ENCODE peak calls at places on chromosome 13, in seven cellular contexts. M, N, F, W, B, A and D are unnamed samples.

GRCh38 chr13:90299238-90299637 is 1048.2 kb upstream of the MIR17HG start:
- DNase-seq in N (no peak), B (no peak), F (no peak), W (no peak), A (no peak), M (no peak), D (no peak)

GRCh38 chr13:111852701-111853100 is 214.2 kb upstream of the SOX1 start:
- DNase-seq in N (no peak), W (no peak), A (no peak), F (no peak), B (no peak), M (no peak), D (no peak)

GRCh38 chr13:93603043-93603442 is 376.4 kb downstream of the GPC6 start:
- DNase-seq in W (no peak), F (no peak), M (no peak), A (no peak), N (no peak), B (no peak), D (no peak)

GRCh38 chr13:113488283-113488682 is 2.2 kb downstream of the DCUN1D2 start:
- DNase-seq in F (no peak), A (no peak), W (no peak), M (no peak), N (no peak), B (no peak), D (no peak)

GRCh38 chr13:80399340-80400163 is 58.6 kb upstream of the SPRY2 start:
- DNase-seq in B (no peak), A (no peak), M (no peak), F (no peak), N (no peak), W (no peak), D (no peak)

GRCh38 chr13:93859666-93860065 is 619.8 kb downstream of the DCT start:
- DNase-seq in F (no peak), W (no peak), N (no peak), M (no peak), A (no peak), B (no peak), D (no peak)

GRCh38 chr13:113452942-113453901 is at the start of gene ADPRHL1:
- DNase-seq in W (no peak), N (peak; percentile 91), A (no peak), F (no peak), B (no peak), M (no peak), D (peak; percentile 78)

GRCh38 chr13:41408061-41408460 is 49.3 kb upstream of the RGCC start:
- DNase-seq in M (no peak), B (no peak), W (no peak), A (no peak), F (no peak), N (no peak), D (no peak)

GRCh38 chr13:113836917-113837553 is 26.8 kb downstream of the GAS6 start:
- DNase-seq in A (no peak), M (no peak), B (peak; percentile 81), N (peak; percentile 79), W (no peak), F (no peak), D (peak; percentile 83)

GRCh38 chr13:31896427-31896826 is 135.1 kb upstream of the FRY start:
- DNase-seq in A (no peak), N (peak; percentile 66), B (no peak), W (no peak), M (no peak), F (no peak), D (peak; percentile 18)

GRCh38 chr13:35157143-35157755 is 215.2 kb downstream of the NBEA start:
- DNase-seq in N (no peak), F (no peak), W (no peak), B (peak; percentile 23), A (no peak), M (no peak), D (no peak)

GRCh38 chr13:50914848-50915247 is 5.3 kb downstream of the RNASEH2B start:
- DNase-seq in M (no peak), B (no peak), F (no peak), A (no peak), W (peak; percentile 22), N (no peak), D (no peak)

GRCh38 chr13:60351326-60351725 is 45.7 kb upstream of the TDRD3 start:
- DNase-seq in F (no peak), W (no peak), A (no peak), M (no peak), B (no peak), N (no peak), D (no peak)

GRCh38 chr13:42412812-42413795 is 141.2 kb downstream of the AKAP11 start:
- DNase-seq in M (no peak), F (no peak), A (no peak), W (peak; percentile 74), N (no peak), B (no peak), D (peak; percentile 42)

GRCh38 chr13:61151062-61151461 is 264.6 kb downstream of the PCDH20 start:
- DNase-seq in B (no peak), F (no peak), N (no peak), A (no peak), W (no peak), M (no peak), D (no peak)

GRCh38 chr13:98312606-98313005 is 135.5 kb upstream of the RNF113B start:
- DNase-seq in M (no peak), A (no peak), F (no peak), N (no peak), B (no peak), W (no peak), D (no peak)

GRCh38 chr13:98313938-98314292 is 136.8 kb upstream of the RNF113B start:
- DNase-seq in F (no peak), A (no peak), B (peak; percentile 17), N (no peak), M (no peak), W (no peak), D (no peak)

GRCh38 chr13:98311200-98311548 is 134.1 kb upstream of the RNF113B start:
- DNase-seq in W (no peak), F (no peak), M (no peak), A (no peak), B (no peak), N (no peak), D (no peak)

GRCh38 chr13:98315466-98315865 is 138.4 kb upstream of the RNF113B start:
- DNase-seq in F (no peak), N (no peak), M (no peak), A (no peak), B (no peak), W (no peak), D (no peak)

DNA sequence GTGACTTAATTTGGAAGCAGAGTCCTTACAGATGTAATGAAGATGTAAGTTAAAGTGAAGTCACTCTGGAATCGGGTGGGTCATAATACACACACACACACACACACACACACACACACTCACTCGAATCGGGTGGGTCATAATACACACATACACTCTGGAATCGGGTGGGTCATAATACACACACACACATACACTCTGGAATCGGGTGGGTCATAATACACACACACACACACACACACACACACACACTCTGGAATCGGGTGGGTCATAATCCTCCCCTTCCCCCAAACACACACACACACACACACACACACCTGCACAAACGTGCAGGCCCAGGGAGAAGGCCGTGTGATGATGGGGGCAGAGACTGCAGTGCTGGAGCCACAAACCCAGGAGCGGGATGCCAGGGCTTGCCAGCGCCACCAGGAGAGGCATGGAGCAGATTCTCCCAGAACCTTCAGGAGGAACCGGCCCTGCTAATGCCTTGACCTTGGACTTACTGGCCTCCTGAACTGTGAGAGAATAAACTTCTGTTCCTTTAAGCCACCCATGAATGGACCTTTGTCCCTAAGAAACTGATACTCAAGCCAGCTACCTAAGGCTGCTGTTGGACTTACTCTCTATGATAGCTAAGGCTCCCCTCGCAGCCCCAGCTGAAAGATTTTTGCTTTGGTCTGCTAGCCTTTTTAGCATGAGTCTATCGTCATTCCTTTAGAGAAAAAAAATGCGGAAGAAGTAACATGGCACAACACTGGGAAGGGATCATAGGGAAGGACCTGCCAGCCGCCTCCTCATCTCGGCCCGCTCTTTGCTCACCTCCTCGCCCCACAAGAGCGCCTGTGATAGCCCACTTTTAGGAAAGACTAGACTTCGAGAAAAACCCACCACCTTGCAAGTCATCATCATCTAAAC is 136.2 kb upstream of the RNF113B start:
- DNase-seq in M (no peak), A (no peak), W (no peak), N (no peak), B (no peak), F (no peak), D (no peak)
- H3K4me3 ChIP-seq in M (no peak overlapping the region), A (no peak overlapping the region), W (no peak overlapping the region), N (no peak overlapping the region), B (no peak overlapping the region), F (no peak overlapping the region), D (no peak overlapping the region)

DNA sequence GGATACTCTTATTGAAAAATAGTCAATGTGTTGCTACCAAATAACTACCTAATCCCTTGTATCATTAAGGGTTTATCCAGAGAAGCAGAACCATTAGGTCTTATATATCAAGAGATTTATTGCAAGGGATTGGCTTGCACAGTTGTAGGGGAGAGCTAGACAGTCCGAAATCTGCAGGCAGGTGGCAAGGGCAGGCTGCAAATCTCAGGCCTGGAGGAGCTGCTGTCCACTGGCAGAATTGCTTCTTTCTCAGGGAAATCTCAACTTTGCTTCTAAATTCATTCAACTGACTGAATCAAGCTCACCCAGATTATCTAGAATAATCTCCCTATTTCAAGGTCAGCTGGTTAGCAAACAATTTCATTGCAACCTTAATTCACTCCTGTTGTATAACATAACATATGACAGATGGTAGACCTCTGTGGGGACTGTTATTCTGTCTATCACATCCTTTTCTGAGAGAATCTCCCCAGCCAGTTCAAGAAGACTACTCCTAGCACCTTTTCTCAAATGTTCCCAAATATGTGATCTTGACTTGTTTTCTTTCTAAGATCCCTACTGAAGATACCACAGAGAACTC is 194.2 kb downstream of the NHLRC3 start:
- DNase-seq in A (no peak), N (no peak), M (no peak), W (no peak), B (no peak), F (no peak), D (no peak)
- H3K27me3 ChIP-seq in A (no peaks in the 10 kb centered on the region), N (no peaks in the 10 kb centered on the region), M (no peaks in the 10 kb centered on the region), W (no peaks in the 10 kb centered on the region), B (no peaks in the 10 kb centered on the region), F (no peaks in the 10 kb centered on the region), D (no peaks in the 10 kb centered on the region)

GRCh38 chr13:99982021-99982740 is 597 bp downstream of the ZIC2 start:
- DNase-seq in A (no peak), B (no peak), M (no peak), N (no peak), W (no peak), F (no peak), D (no peak)

GRCh38 chr13:99980201-99981114 is 1.1 kb upstream of the ZIC2 start:
- DNase-seq in F (peak; percentile 30), W (peak; percentile 67), M (no peak), B (peak; percentile 74), N (peak; percentile 77), A (peak; percentile 44), D (no peak)

GRCh38 chr13:99979453-99980200 is 2.0 kb upstream of the ZIC2 start:
- DNase-seq in A (no peak), W (no peak), F (no peak), M (no peak), N (peak; percentile 43), B (no peak), D (no peak)

GRCh38 chr13:99982741-99983400 is 1.3 kb downstream of the ZIC2 start:
- DNase-seq in F (no peak), N (no peak), W (no peak), B (no peak), M (no peak), A (no peak), D (no peak)

GRCh38 chr13:99981115-99982020 is at the start of gene ZIC2:
- DNase-seq in N (no peak), A (no peak), B (peak; percentile 27), F (no peak), W (peak; percentile 49), M (no peak), D (no peak)
- H3K4me3 ChIP-seq in N (peak within 1 kb of the TSS; percentile 70), A (peak within 1 kb of the TSS; percentile 28), B (peak within 1 kb of the TSS; percentile 64), F (peak within 1 kb of the TSS; percentile 38), W (peak within 1 kb of the TSS; percentile 60), M (peak within 1 kb of the TSS; percentile 66), D (peak within 1 kb of the TSS; percentile 63)

GRCh38 chr13:27919299-27919933 is 384 bp upstream of the PDX1 start:
- DNase-seq in M (no peak), N (no peak), B (no peak), F (no peak), W (no peak), A (no peak), D (peak; percentile 69)
- H3K27me3 ChIP-seq in M (peaks cover 47% of the 10 kb centered on the region), N (peaks cover 59% of the 10 kb centered on the region), B (peaks cover 96% of the 10 kb centered on the region), F (peaks cover 59% of the 10 kb centered on the region), W (no peaks in the 10 kb centered on the region), A (peaks cover 33% of the 10 kb centered on the region), D (peaks cover 3% of the 10 kb centered on the region)